ENCODE peak calls at places on chromosomes 11 and 22, in six cellular contexts. One of them, this sample, is unnamed.

GRCh38 chr11:10641314-10642206 is 52.0 kb downstream of the IRAG1 start:
- DNase-seq in Peyer's patch: peak; percentile 61
- DNase-seq in effector memory CD4-positive, alpha-beta T cell: no peak
- DNase-seq in IMR-90: no peak
- DNase-seq in heart left ventricle: no peak
- DNase-seq in body of pancreas: no peak
- DNase-seq in this sample: no peak

GRCh38 chr11:69746780-69747742 is 28.1 kb downstream of the FGF4 start:
- DNase-seq in Peyer's patch: no peak
- DNase-seq in IMR-90: no peak
- DNase-seq in body of pancreas: no peak
- DNase-seq in heart left ventricle: no peak
- DNase-seq in effector memory CD4-positive, alpha-beta T cell: no peak
- DNase-seq in this sample: no peak

GRCh38 chr11:70567680-70568503 is 169.6 kb downstream of the CTTN start:
- DNase-seq in body of pancreas: no peak
- DNase-seq in effector memory CD4-positive, alpha-beta T cell: no peak
- DNase-seq in IMR-90: peak; percentile 10
- DNase-seq in heart left ventricle: peak; percentile 66
- DNase-seq in Peyer's patch: peak; percentile 69
- DNase-seq in this sample: peak; percentile 65

GRCh38 chr22:19847345-19847632 is 7.4 kb downstream of the GNB1L start:
- DNase-seq in Peyer's patch: no peak
- DNase-seq in effector memory CD4-positive, alpha-beta T cell: no peak
- DNase-seq in IMR-90: no peak
- DNase-seq in heart left ventricle: no peak
- DNase-seq in body of pancreas: no peak
- DNase-seq in this sample: no peak

GRCh38 chr22:20205964-20206708 is 55.3 kb upstream of the CCDC188 start:
- DNase-seq in effector memory CD4-positive, alpha-beta T cell: peak; percentile 29
- DNase-seq in heart left ventricle: peak; percentile 78
- DNase-seq in IMR-90: peak; percentile 63
- DNase-seq in body of pancreas: peak; percentile 54
- DNase-seq in Peyer's patch: peak; percentile 92
- DNase-seq in this sample: peak; percentile 79

GRCh38 chr11:33691051-33691864 is 9.4 kb downstream of the C11orf91 start:
- DNase-seq in effector memory CD4-positive, alpha-beta T cell: no peak
- DNase-seq in heart left ventricle: no peak
- DNase-seq in body of pancreas: no peak
- DNase-seq in IMR-90: no peak
- DNase-seq in Peyer's patch: peak; percentile 55
- DNase-seq in this sample: no peak

GRCh38 chr22:41181349-41182241 is 23.5 kb upstream of the L3MBTL2 start:
- DNase-seq in effector memory CD4-positive, alpha-beta T cell: no peak
- DNase-seq in Peyer's patch: peak; percentile 66
- DNase-seq in body of pancreas: no peak
- DNase-seq in heart left ventricle: no peak
- DNase-seq in IMR-90: peak; percentile 66
- DNase-seq in this sample: no peak

GRCh38 chr11:30526558-30526957 is 59.6 kb downstream of the MPPED2 start:
- DNase-seq in body of pancreas: no peak
- DNase-seq in Peyer's patch: no peak
- DNase-seq in effector memory CD4-positive, alpha-beta T cell: no peak
- DNase-seq in IMR-90: no peak
- DNase-seq in heart left ventricle: no peak
- DNase-seq in this sample: no peak

GRCh38 chr11:107947904-107948303 is 19.7 kb downstream of the RAB39A start:
- DNase-seq in heart left ventricle: no peak
- DNase-seq in body of pancreas: no peak
- DNase-seq in IMR-90: no peak
- DNase-seq in effector memory CD4-positive, alpha-beta T cell: no peak
- DNase-seq in Peyer's patch: no peak
- DNase-seq in this sample: no peak

GRCh38 chr11:75325713-75326438 is 25.6 kb downstream of the ARRB1 start:
- DNase-seq in heart left ventricle: peak; percentile 81
- DNase-seq in effector memory CD4-positive, alpha-beta T cell: no peak
- DNase-seq in IMR-90: peak; percentile 97
- DNase-seq in body of pancreas: peak; percentile 56
- DNase-seq in Peyer's patch: peak; percentile 71
- DNase-seq in this sample: peak; percentile 85

GRCh38 chr22:47692811-47693210 is 930.4 kb downstream of the TBC1D22A start:
- DNase-seq in body of pancreas: no peak
- DNase-seq in heart left ventricle: no peak
- DNase-seq in effector memory CD4-positive, alpha-beta T cell: no peak
- DNase-seq in IMR-90: no peak
- DNase-seq in Peyer's patch: no peak
- DNase-seq in this sample: no peak

GRCh38 chr11:94866936-94867795 is 99.0 kb downstream of the AMOTL1 start:
- DNase-seq in Peyer's patch: no peak
- DNase-seq in body of pancreas: no peak
- DNase-seq in heart left ventricle: no peak
- DNase-seq in IMR-90: no peak
- DNase-seq in effector memory CD4-positive, alpha-beta T cell: no peak
- DNase-seq in this sample: peak; percentile 55

GRCh38 chr22:27636716-27637503 is 164.6 kb downstream of the MN1 start:
- DNase-seq in body of pancreas: no peak
- DNase-seq in heart left ventricle: peak; percentile 83
- DNase-seq in Peyer's patch: no peak
- DNase-seq in IMR-90: no peak
- DNase-seq in effector memory CD4-positive, alpha-beta T cell: no peak
- DNase-seq in this sample: peak; percentile 63

GRCh38 chr11:114059278-114059983 is at the start of gene ZBTB16:
- DNase-seq in body of pancreas: peak; percentile 90
- DNase-seq in Peyer's patch: peak; percentile 91
- DNase-seq in IMR-90: no peak
- DNase-seq in effector memory CD4-positive, alpha-beta T cell: peak; percentile 52
- DNase-seq in heart left ventricle: peak; percentile 92
- DNase-seq in this sample: peak; percentile 93

GRCh38 chr11:64152841-64153691 is 12.8 kb downstream of the MACROD1 start:
- DNase-seq in Peyer's patch: peak; percentile 72
- DNase-seq in IMR-90: peak; percentile 20
- DNase-seq in effector memory CD4-positive, alpha-beta T cell: peak; percentile 43
- DNase-seq in heart left ventricle: peak; percentile 67
- DNase-seq in body of pancreas: peak; percentile 71
- DNase-seq in this sample: peak; percentile 63

GRCh38 chr11:69002743-69003231 is 10.3 kb downstream of the MRGPRF start:
- DNase-seq in effector memory CD4-positive, alpha-beta T cell: no peak
- DNase-seq in body of pancreas: no peak
- DNase-seq in Peyer's patch: peak; percentile 38
- DNase-seq in IMR-90: no peak
- DNase-seq in heart left ventricle: no peak
- DNase-seq in this sample: no peak

GRCh38 chr11:18707811-18708340 is 9.3 kb downstream of the TMEM86A start:
- DNase-seq in effector memory CD4-positive, alpha-beta T cell: no peak
- DNase-seq in IMR-90: no peak
- DNase-seq in body of pancreas: no peak
- DNase-seq in heart left ventricle: no peak
- DNase-seq in Peyer's patch: no peak
- DNase-seq in this sample: no peak
- H3K27me3 ChIP-seq in effector memory CD4-positive, alpha-beta T cell: no peaks in the 10 kb centered on the region
- H3K27me3 ChIP-seq in IMR-90: peaks cover 62% of the 10 kb centered on the region
- H3K27me3 ChIP-seq in body of pancreas: no peaks in the 10 kb centered on the region
- H3K27me3 ChIP-seq in heart left ventricle: no peaks in the 10 kb centered on the region
- H3K27me3 ChIP-seq in Peyer's patch: no peaks in the 10 kb centered on the region
- H3K27me3 ChIP-seq in this sample: no peaks in the 10 kb centered on the region

DNA sequence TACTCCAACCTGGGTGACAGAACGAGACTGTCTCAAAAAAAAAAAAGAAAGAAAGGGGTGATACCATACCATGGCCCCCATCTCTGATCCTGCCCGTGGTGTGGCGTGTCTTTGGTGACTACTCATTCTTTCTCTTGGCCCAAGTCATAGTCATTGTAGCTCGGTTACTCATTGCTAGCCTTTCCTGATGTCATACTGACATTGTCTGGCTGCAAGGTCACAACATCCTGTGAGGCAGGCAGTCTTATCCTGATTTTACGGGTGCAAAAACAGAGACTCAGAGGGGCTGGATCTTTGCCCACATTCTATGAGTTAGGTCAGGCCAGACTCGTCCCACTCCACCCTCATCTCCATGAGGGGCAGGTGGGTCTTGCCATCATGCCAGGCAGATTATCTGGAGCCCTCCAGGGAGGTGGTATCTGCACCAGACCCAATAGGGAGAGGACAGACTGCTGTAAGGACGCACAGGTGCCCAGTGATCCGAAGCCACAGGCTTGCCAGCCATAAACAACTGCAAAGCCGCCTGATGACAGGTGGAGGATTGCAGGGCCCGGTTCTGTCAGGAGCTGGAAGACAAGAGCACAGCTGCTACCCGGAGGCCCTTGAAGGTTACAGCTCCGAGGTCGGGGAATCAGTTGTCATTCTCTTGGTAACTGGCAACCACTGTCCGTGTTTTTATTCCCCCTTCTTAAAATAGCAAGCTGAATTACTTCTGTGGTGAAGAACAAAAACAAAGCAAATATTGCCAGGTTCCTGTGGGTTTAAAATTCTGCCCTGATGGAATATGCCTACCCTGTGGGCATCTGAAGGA is 13.8 kb downstream of the TOM1 start:
- DNase-seq in IMR-90: peak; percentile 96
- DNase-seq in heart left ventricle: peak; percentile 81
- DNase-seq in Peyer's patch: peak; percentile 47
- DNase-seq in body of pancreas: peak; percentile 38
- DNase-seq in effector memory CD4-positive, alpha-beta T cell: no peak
- DNase-seq in this sample: no peak
- H3K27ac ChIP-seq in IMR-90: no peak overlapping the region
- H3K27ac ChIP-seq in heart left ventricle: peak overlapping the region; percentile 92
- H3K27ac ChIP-seq in Peyer's patch: no peak overlapping the region
- H3K27ac ChIP-seq in body of pancreas: peak overlapping the region; percentile 67
- H3K27ac ChIP-seq in effector memory CD4-positive, alpha-beta T cell: no peak overlapping the region
- H3K27ac ChIP-seq in this sample: peak overlapping the region; percentile 95

GRCh38 chr22:23231471-23232093 is 51.3 kb downstream of the BCR start:
- DNase-seq in Peyer's patch: no peak
- DNase-seq in IMR-90: no peak
- DNase-seq in effector memory CD4-positive, alpha-beta T cell: no peak
- DNase-seq in body of pancreas: no peak
- DNase-seq in heart left ventricle: peak; percentile 62
- DNase-seq in this sample: no peak
- H3K4me1 ChIP-seq in Peyer's patch: peaks cover 10% of the 10 kb centered on the region
- H3K4me1 ChIP-seq in IMR-90: peaks cover 11% of the 10 kb centered on the region
- H3K4me1 ChIP-seq in effector memory CD4-positive, alpha-beta T cell: peaks cover 16% of the 10 kb centered on the region
- H3K4me1 ChIP-seq in body of pancreas: peaks cover 12% of the 10 kb centered on the region
- H3K4me1 ChIP-seq in heart left ventricle: peaks cover 16% of the 10 kb centered on the region
- H3K4me1 ChIP-seq in this sample: no peaks in the 10 kb centered on the region

GRCh38 chr11:11779975-11780374 is 61.8 kb upstream of the USP47 start:
- DNase-seq in Peyer's patch: no peak
- DNase-seq in IMR-90: no peak
- DNase-seq in heart left ventricle: no peak
- DNase-seq in effector memory CD4-positive, alpha-beta T cell: no peak
- DNase-seq in body of pancreas: no peak
- DNase-seq in this sample: no peak

GRCh38 chr11:11780843-11781242 is 60.9 kb upstream of the USP47 start:
- DNase-seq in effector memory CD4-positive, alpha-beta T cell: no peak
- DNase-seq in body of pancreas: no peak
- DNase-seq in Peyer's patch: no peak
- DNase-seq in heart left ventricle: no peak
- DNase-seq in IMR-90: no peak
- DNase-seq in this sample: no peak

GRCh38 chr11:11786234-11786633 is 55.5 kb upstream of the USP47 start:
- DNase-seq in IMR-90: no peak
- DNase-seq in Peyer's patch: no peak
- DNase-seq in heart left ventricle: no peak
- DNase-seq in body of pancreas: no peak
- DNase-seq in effector memory CD4-positive, alpha-beta T cell: no peak
- DNase-seq in this sample: no peak

GRCh38 chr11:11786771-11787170 is 55.0 kb upstream of the USP47 start:
- DNase-seq in heart left ventricle: no peak
- DNase-seq in Peyer's patch: no peak
- DNase-seq in IMR-90: peak; percentile 40
- DNase-seq in effector memory CD4-positive, alpha-beta T cell: no peak
- DNase-seq in body of pancreas: no peak
- DNase-seq in this sample: no peak

DNA sequence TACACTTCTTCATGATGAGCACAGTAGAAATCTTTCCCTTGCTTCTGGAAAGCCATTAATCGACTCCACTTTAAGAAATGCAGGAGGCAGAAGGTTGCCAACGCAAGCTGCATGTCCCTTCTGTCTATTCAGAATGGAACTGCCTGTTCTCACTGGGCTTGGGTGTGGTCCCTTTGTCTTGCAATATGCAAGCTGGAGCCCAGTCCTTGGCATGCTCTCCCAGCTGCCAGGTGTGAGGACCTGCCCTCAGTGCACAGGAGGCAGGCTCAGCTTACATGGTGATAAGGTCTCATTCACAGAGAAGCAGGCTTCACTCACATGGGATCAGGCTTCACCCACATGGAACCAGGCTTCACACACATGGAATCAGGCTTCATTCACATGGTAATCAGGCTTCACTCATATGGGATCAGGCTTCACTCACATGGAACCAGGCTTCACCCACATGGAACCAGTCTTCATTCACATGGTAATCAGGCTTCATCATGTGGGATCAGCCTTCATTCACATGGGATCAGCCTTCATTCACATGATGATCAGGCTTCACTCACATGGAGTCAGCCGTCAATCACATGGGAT is 59.2 kb upstream of the USP47 start:
- DNase-seq in Peyer's patch: no peak
- DNase-seq in heart left ventricle: no peak
- DNase-seq in effector memory CD4-positive, alpha-beta T cell: no peak
- DNase-seq in IMR-90: no peak
- DNase-seq in body of pancreas: no peak
- DNase-seq in this sample: no peak
- H3K27me3 ChIP-seq in Peyer's patch: no peaks in the 10 kb centered on the region
- H3K27me3 ChIP-seq in heart left ventricle: no peaks in the 10 kb centered on the region
- H3K27me3 ChIP-seq in effector memory CD4-positive, alpha-beta T cell: no peaks in the 10 kb centered on the region
- H3K27me3 ChIP-seq in IMR-90: peaks cover 45% of the 10 kb centered on the region
- H3K27me3 ChIP-seq in body of pancreas: no peaks in the 10 kb centered on the region
- H3K27me3 ChIP-seq in this sample: no peaks in the 10 kb centered on the region

DNA sequence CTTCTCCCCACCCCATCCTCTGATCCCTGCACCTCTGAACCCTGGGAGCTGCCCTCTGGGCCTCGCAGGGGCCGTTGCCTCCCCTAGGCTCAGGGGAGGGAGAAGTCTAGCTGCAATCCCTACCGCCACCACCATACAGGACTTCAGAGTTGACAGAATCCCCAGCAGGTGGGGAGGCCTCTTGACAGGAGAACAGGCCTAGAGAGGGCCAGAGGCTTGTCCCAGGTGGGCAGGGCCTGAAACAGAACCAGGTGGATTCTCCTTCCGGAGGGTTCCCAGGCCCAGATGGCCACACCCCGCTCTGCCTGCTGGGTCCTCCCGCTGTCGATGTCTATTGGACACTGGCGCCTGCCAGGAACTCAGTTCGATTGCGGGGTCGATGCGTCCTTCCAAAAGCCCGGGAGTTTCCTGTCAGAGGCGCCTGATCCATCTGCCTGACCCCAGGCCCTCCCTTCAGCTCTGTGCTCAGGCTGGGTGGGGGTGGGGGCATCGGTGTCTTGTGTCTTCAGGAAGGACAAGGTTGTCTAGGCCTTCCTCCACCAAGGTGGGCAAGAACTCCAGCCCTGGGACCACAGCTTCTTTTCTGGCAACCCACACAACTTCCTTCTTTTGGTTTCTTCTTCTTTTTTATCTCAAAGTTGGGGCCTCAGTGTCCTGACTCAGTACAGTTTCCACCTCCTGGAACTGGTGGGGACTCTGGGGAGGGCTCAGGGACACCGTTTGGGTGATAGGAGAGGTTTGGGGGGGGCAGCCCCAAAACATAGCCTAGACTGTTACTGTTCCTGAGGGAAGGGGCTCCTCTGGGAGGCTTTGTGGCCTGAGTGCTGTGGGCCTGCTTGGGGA is 6.4 kb downstream of the STARD10 start:
- DNase-seq in effector memory CD4-positive, alpha-beta T cell: no peak
- DNase-seq in Peyer's patch: peak; percentile 71
- DNase-seq in IMR-90: no peak
- DNase-seq in body of pancreas: peak; percentile 49
- DNase-seq in heart left ventricle: no peak
- DNase-seq in this sample: no peak
- H3K27ac ChIP-seq in effector memory CD4-positive, alpha-beta T cell: no peak overlapping the region
- H3K27ac ChIP-seq in Peyer's patch: peak overlapping the region; percentile 72
- H3K27ac ChIP-seq in IMR-90: no peak overlapping the region
- H3K27ac ChIP-seq in body of pancreas: peak overlapping the region; percentile 61
- H3K27ac ChIP-seq in heart left ventricle: no peak overlapping the region
- H3K27ac ChIP-seq in this sample: peak overlapping the region; percentile 21

GRCh38 chr11:117466966-117467365 is 139.3 kb downstream of the CEP164 start:
- DNase-seq in IMR-90: no peak
- DNase-seq in heart left ventricle: no peak
- DNase-seq in body of pancreas: no peak
- DNase-seq in effector memory CD4-positive, alpha-beta T cell: no peak
- DNase-seq in Peyer's patch: no peak
- DNase-seq in this sample: no peak
- H3K4me1 ChIP-seq in IMR-90: no peaks in the 10 kb centered on the region
- H3K4me1 ChIP-seq in heart left ventricle: no peaks in the 10 kb centered on the region
- H3K4me1 ChIP-seq in body of pancreas: no peaks in the 10 kb centered on the region
- H3K4me1 ChIP-seq in effector memory CD4-positive, alpha-beta T cell: no peaks in the 10 kb centered on the region
- H3K4me1 ChIP-seq in Peyer's patch: no peaks in the 10 kb centered on the region
- H3K4me1 ChIP-seq in this sample: no peaks in the 10 kb centered on the region